ENCODE peak calls at places on chromosome 16, in nine cellular contexts. One of them, this sample, is unnamed.

GRCh38 chr16:52494145-52494544 is 52.8 kb downstream of the TOX3 start:
- DNase-seq in fibroblast of mammary gland: no peak
- DNase-seq in foreskin fibroblast: no peak
- DNase-seq in IMR-90: no peak
- DNase-seq in stomach: no peak
- DNase-seq in CD8-positive, alpha-beta T cell: no peak
- DNase-seq in tibial nerve: no peak
- DNase-seq in upper lobe of right lung: no peak
- DNase-seq in HFF-Myc: no peak
- DNase-seq in this sample: no peak

GRCh38 chr16:14321542-14321941 is 250.4 kb downstream of the MRTFB start:
- DNase-seq in fibroblast of mammary gland: no peak
- DNase-seq in CD8-positive, alpha-beta T cell: no peak
- DNase-seq in tibial nerve: no peak
- DNase-seq in upper lobe of right lung: no peak
- DNase-seq in IMR-90: no peak
- DNase-seq in stomach: no peak
- DNase-seq in foreskin fibroblast: no peak
- DNase-seq in HFF-Myc: no peak
- DNase-seq in this sample: no peak

GRCh38 chr16:66979011-66979717 is 9.2 kb upstream of the CES4A start:
- DNase-seq in foreskin fibroblast: peak; percentile 30
- DNase-seq in CD8-positive, alpha-beta T cell: no peak
- DNase-seq in IMR-90: no peak
- DNase-seq in stomach: no peak
- DNase-seq in fibroblast of mammary gland: no peak
- DNase-seq in HFF-Myc: no peak
- DNase-seq in upper lobe of right lung: peak; percentile 87
- DNase-seq in tibial nerve: no peak
- DNase-seq in this sample: peak; percentile 26

GRCh38 chr16:10325783-10326543 is 59.9 kb upstream of the ATF7IP2 start:
- DNase-seq in foreskin fibroblast: no peak
- DNase-seq in stomach: no peak
- DNase-seq in upper lobe of right lung: no peak
- DNase-seq in tibial nerve: no peak
- DNase-seq in fibroblast of mammary gland: no peak
- DNase-seq in IMR-90: no peak
- DNase-seq in CD8-positive, alpha-beta T cell: no peak
- DNase-seq in HFF-Myc: no peak
- DNase-seq in this sample: no peak

GRCh38 chr16:47815655-47816054 is 340.1 kb downstream of the ABCC12 start:
- DNase-seq in IMR-90: no peak
- DNase-seq in CD8-positive, alpha-beta T cell: no peak
- DNase-seq in fibroblast of mammary gland: no peak
- DNase-seq in upper lobe of right lung: no peak
- DNase-seq in tibial nerve: no peak
- DNase-seq in foreskin fibroblast: no peak
- DNase-seq in HFF-Myc: no peak
- DNase-seq in stomach: no peak
- DNase-seq in this sample: peak; percentile 28

GRCh38 chr16:75624921-75625334 is 1.8 kb upstream of the ADAT1 start:
- DNase-seq in HFF-Myc: no peak
- DNase-seq in IMR-90: peak; percentile 63
- DNase-seq in CD8-positive, alpha-beta T cell: no peak
- DNase-seq in tibial nerve: no peak
- DNase-seq in foreskin fibroblast: peak; percentile 65
- DNase-seq in stomach: no peak
- DNase-seq in fibroblast of mammary gland: peak; percentile 45
- DNase-seq in upper lobe of right lung: no peak
- DNase-seq in this sample: peak; percentile 52

GRCh38 chr16:459761-460160 is 34.3 kb downstream of the RAB11FIP3 start:
- DNase-seq in foreskin fibroblast: no peak
- DNase-seq in upper lobe of right lung: no peak
- DNase-seq in stomach: no peak
- DNase-seq in tibial nerve: no peak
- DNase-seq in CD8-positive, alpha-beta T cell: no peak
- DNase-seq in fibroblast of mammary gland: no peak
- DNase-seq in HFF-Myc: no peak
- DNase-seq in IMR-90: no peak
- DNase-seq in this sample: no peak

GRCh38 chr16:71629617-71630016 is 3.6 kb downstream of the MARVELD3 start:
- DNase-seq in HFF-Myc: no peak
- DNase-seq in IMR-90: no peak
- DNase-seq in fibroblast of mammary gland: no peak
- DNase-seq in upper lobe of right lung: no peak
- DNase-seq in tibial nerve: no peak
- DNase-seq in CD8-positive, alpha-beta T cell: no peak
- DNase-seq in foreskin fibroblast: no peak
- DNase-seq in stomach: no peak
- DNase-seq in this sample: no peak

GRCh38 chr16:61412562-61412961 is 623.7 kb downstream of the CDH8 start:
- DNase-seq in foreskin fibroblast: no peak
- DNase-seq in fibroblast of mammary gland: no peak
- DNase-seq in CD8-positive, alpha-beta T cell: no peak
- DNase-seq in upper lobe of right lung: no peak
- DNase-seq in stomach: no peak
- DNase-seq in tibial nerve: no peak
- DNase-seq in IMR-90: no peak
- DNase-seq in HFF-Myc: no peak
- DNase-seq in this sample: no peak

GRCh38 chr16:50338371-50339231 is 30.2 kb downstream of the BRD7 start:
- DNase-seq in IMR-90: peak; percentile 43
- DNase-seq in CD8-positive, alpha-beta T cell: no peak
- DNase-seq in tibial nerve: no peak
- DNase-seq in stomach: no peak
- DNase-seq in fibroblast of mammary gland: peak; percentile 25
- DNase-seq in foreskin fibroblast: no peak
- DNase-seq in HFF-Myc: no peak
- DNase-seq in upper lobe of right lung: no peak
- DNase-seq in this sample: no peak

GRCh38 chr16:68412061-68412460 is 36.2 kb downstream of the SMPD3 start:
- DNase-seq in stomach: no peak
- DNase-seq in fibroblast of mammary gland: no peak
- DNase-seq in upper lobe of right lung: no peak
- DNase-seq in tibial nerve: no peak
- DNase-seq in IMR-90: no peak
- DNase-seq in foreskin fibroblast: no peak
- DNase-seq in HFF-Myc: no peak
- DNase-seq in CD8-positive, alpha-beta T cell: no peak
- DNase-seq in this sample: no peak

GRCh38 chr16:68411086-68411485 is 37.2 kb downstream of the SMPD3 start:
- DNase-seq in CD8-positive, alpha-beta T cell: no peak
- DNase-seq in tibial nerve: no peak
- DNase-seq in IMR-90: no peak
- DNase-seq in stomach: no peak
- DNase-seq in HFF-Myc: no peak
- DNase-seq in upper lobe of right lung: peak; percentile 48
- DNase-seq in foreskin fibroblast: no peak
- DNase-seq in fibroblast of mammary gland: no peak
- DNase-seq in this sample: no peak

GRCh38 chr16:68417711-68418301 is 30.5 kb downstream of the SMPD3 start:
- DNase-seq in fibroblast of mammary gland: no peak
- DNase-seq in tibial nerve: no peak
- DNase-seq in stomach: peak; percentile 91
- DNase-seq in CD8-positive, alpha-beta T cell: peak; percentile 50
- DNase-seq in upper lobe of right lung: peak; percentile 78
- DNase-seq in IMR-90: no peak
- DNase-seq in foreskin fibroblast: no peak
- DNase-seq in HFF-Myc: no peak
- DNase-seq in this sample: peak; percentile 30

GRCh38 chr16:68416057-68417046 is 32.0 kb downstream of the SMPD3 start:
- DNase-seq in stomach: peak; percentile 66
- DNase-seq in CD8-positive, alpha-beta T cell: no peak
- DNase-seq in IMR-90: no peak
- DNase-seq in fibroblast of mammary gland: no peak
- DNase-seq in HFF-Myc: no peak
- DNase-seq in tibial nerve: no peak
- DNase-seq in upper lobe of right lung: no peak
- DNase-seq in foreskin fibroblast: no peak
- DNase-seq in this sample: no peak

DNA sequence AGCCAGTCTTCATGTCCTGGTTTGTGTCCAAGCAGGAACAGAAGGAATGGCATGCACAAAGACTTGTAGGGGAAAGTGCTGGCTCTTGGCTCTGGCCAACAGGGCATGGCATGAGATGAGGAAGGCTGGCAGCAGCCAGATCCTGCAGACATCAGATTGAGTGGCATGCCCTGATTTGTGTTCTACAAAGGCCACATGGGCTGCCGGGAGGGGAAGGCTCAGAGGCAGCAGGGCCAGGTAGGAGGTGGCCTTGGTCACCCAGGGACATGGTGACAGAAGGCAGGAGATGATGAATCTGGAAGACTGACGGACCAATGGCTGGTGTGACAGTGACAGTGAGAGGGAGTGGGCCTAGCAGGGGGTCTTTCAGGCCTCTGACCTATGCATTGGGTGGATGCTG is 33.7 kb downstream of the SMPD3 start:
- DNase-seq in CD8-positive, alpha-beta T cell: no peak
- DNase-seq in HFF-Myc: no peak
- DNase-seq in foreskin fibroblast: no peak
- DNase-seq in tibial nerve: no peak
- DNase-seq in fibroblast of mammary gland: no peak
- DNase-seq in stomach: no peak
- DNase-seq in upper lobe of right lung: no peak
- DNase-seq in IMR-90: no peak
- DNase-seq in this sample: no peak
- H3K4me3 ChIP-seq in CD8-positive, alpha-beta T cell: no peak overlapping the region
- H3K4me3 ChIP-seq in HFF-Myc: no peak overlapping the region
- H3K4me3 ChIP-seq in foreskin fibroblast: no peak overlapping the region
- H3K4me3 ChIP-seq in tibial nerve: no peak overlapping the region
- H3K4me3 ChIP-seq in fibroblast of mammary gland: no peak overlapping the region
- H3K4me3 ChIP-seq in stomach: no peak overlapping the region
- H3K4me3 ChIP-seq in upper lobe of right lung: no peak overlapping the region
- H3K4me3 ChIP-seq in IMR-90: no peak overlapping the region
- H3K4me3 ChIP-seq in this sample: no peak overlapping the region

DNA sequence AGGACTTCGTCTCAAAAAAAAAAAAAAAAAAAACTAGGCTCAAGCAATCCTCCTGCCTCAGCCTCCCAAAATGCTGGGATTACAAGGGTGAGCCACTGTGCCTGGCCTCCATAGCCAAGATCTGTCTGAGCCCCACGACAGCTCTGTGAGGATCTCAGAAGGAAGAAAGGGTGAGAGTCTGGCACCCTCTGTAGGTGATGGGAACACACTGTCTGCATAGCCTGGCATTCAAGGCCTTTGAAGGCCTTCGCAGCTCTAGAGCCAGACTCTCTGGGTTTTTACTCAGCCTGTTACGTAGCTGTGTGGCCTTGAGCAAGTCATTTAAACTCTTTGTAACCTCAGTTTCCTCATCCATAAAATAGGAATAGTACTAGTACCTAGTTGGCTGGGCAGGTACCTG is 6.3 kb upstream of the XPO6 start:
- DNase-seq in tibial nerve: no peak
- DNase-seq in foreskin fibroblast: peak; percentile 48
- DNase-seq in upper lobe of right lung: no peak
- DNase-seq in stomach: peak; percentile 37
- DNase-seq in CD8-positive, alpha-beta T cell: peak; percentile 40
- DNase-seq in fibroblast of mammary gland: peak; percentile 66
- DNase-seq in IMR-90: peak; percentile 52
- DNase-seq in HFF-Myc: no peak
- DNase-seq in this sample: peak; percentile 78
- TF ChIP-seq CTCF in tibial nerve: no peak
- TF ChIP-seq CTCF in foreskin fibroblast: peak; percentile 80
- TF ChIP-seq CTCF in upper lobe of right lung: peak; percentile 53
- TF ChIP-seq CTCF in stomach: peak; percentile 24
- TF ChIP-seq CTCF in CD8-positive, alpha-beta T cell: peak; percentile 66
- TF ChIP-seq CTCF in fibroblast of mammary gland: peak; percentile 65
- TF ChIP-seq CTCF in IMR-90: peak; percentile 57
- TF ChIP-seq CTCF in HFF-Myc: peak; percentile 49
- TF ChIP-seq CTCF in this sample: peak; percentile 81

DNA sequence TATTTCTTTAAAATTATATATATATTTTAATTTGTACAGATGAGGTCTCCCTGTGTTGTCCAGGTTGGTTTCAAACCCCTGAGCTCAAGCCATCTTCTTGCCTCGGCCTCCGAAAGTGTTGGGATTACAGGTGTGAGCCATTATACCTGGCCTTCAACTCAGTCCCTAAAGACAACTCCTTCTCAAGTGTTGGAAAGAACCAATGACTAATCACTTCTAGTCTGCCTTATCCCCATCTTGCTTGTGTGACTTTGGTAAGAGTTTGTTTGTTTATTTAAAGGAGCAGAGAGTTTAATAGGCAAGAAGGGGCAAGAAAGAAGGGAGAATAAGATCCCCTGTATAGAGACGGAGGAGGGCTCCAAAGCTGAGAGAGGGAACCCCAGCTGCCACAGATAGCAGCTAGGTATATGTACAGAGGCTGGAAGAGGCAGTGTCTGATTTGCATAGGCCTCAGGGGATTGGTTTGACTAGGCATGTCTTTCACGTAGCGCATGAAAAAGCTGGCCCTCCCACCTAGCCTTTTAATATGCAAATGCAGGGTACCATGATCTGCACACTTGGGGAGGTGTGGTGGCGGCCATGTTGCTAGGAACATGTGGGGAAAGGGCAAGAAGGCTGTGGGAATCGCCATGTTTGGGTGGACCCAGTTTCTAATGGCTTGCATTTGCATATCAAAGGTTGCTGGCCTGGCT is 21.5 kb downstream of the ABCC1 start:
- DNase-seq in HFF-Myc: no peak
- DNase-seq in stomach: no peak
- DNase-seq in CD8-positive, alpha-beta T cell: no peak
- DNase-seq in upper lobe of right lung: no peak
- DNase-seq in foreskin fibroblast: no peak
- DNase-seq in IMR-90: no peak
- DNase-seq in tibial nerve: no peak
- DNase-seq in fibroblast of mammary gland: no peak
- DNase-seq in this sample: no peak
- H3K4me3 ChIP-seq in HFF-Myc: no peak overlapping the region
- H3K4me3 ChIP-seq in stomach: no peak overlapping the region
- H3K4me3 ChIP-seq in CD8-positive, alpha-beta T cell: no peak overlapping the region
- H3K4me3 ChIP-seq in upper lobe of right lung: no peak overlapping the region
- H3K4me3 ChIP-seq in foreskin fibroblast: no peak overlapping the region
- H3K4me3 ChIP-seq in IMR-90: no peak overlapping the region
- H3K4me3 ChIP-seq in tibial nerve: no peak overlapping the region
- H3K4me3 ChIP-seq in fibroblast of mammary gland: no peak overlapping the region
- H3K4me3 ChIP-seq in this sample: no peak overlapping the region

DNA sequence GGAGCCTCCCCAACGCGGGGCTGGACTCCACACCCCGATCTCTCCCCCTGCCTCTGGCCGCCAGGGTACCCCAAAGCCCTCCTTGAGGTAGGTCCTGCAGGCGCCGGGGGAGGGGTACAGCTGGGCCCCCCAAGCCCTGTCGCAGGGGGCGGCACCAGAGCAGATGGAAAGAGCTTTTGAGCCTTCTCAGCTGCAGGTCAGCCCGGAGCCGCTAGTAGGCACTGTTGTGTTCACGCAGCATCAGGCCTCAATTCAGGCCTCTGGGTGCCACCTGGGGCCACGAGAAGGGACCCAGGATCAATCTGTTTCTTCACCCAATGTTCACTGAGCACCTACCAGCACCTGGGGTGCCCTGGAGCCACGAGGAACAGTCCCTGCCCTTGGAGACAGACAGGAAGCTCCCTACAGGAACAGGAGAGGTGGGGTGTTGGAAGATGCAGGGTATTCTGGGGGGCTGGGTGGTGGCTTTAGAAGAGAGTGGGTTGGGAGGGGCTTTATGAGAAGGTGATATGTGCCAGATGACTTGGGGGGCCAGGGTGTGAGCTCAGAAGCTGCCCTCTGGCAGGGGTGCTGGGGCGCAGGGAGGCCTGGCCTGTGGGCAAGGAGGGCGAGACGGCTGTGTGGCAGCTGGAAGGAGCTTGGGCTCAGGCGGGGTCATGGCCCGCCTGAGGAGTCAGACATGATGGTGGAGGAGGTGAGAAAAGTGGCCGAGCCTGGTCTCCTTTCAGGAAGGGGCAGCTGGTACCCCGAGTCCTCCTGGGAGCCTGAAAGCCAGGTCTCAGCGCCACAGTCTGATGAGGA is 122.0 kb upstream of the GSE1 start:
- DNase-seq in stomach: peak; percentile 48
- DNase-seq in fibroblast of mammary gland: no peak
- DNase-seq in upper lobe of right lung: no peak
- DNase-seq in IMR-90: no peak
- DNase-seq in CD8-positive, alpha-beta T cell: peak; percentile 17
- DNase-seq in HFF-Myc: no peak
- DNase-seq in tibial nerve: no peak
- DNase-seq in foreskin fibroblast: no peak
- DNase-seq in this sample: no peak
- TF ChIP-seq CTCF in stomach: peak; percentile 20
- TF ChIP-seq CTCF in fibroblast of mammary gland: peak; percentile 26
- TF ChIP-seq CTCF in upper lobe of right lung: peak; percentile 56
- TF ChIP-seq CTCF in IMR-90: peak; percentile 37
- TF ChIP-seq CTCF in CD8-positive, alpha-beta T cell: peak; percentile 50
- TF ChIP-seq CTCF in HFF-Myc: peak; percentile 56
- TF ChIP-seq CTCF in tibial nerve: peak; percentile 16
- TF ChIP-seq CTCF in foreskin fibroblast: peak; percentile 8
- TF ChIP-seq CTCF in this sample: peak; percentile 71

This sample was measured in choroid plexus epithelial cell.